ENCODE peak calls at places on chromosomes 7 and 10, in eight cellular contexts. K is ascending aorta, U is dorsolateral prefrontal cortex, Q is body of pancreas, Y is IMR-90, L is GM12865, G is A549, I is transverse colon. M is an unnamed sample.
A peak's percentile ranks its signal among the peaks of the same experiment; 100 is the strongest.

GRCh38 chr7:2873686-2874551 is 29.8 kb upstream of the GNA12 start:
- DNase-seq in K (no peak), U (no peak), Q (no peak), Y (peak; percentile 95), L (peak; percentile 84), G (peak; percentile 73), I (no peak), M (peak; percentile 95)

GRCh38 chr7:154304231-154304630 is 252.0 kb downstream of the DPP6 start:
- DNase-seq in K (no peak), U (no peak), Q (no peak), Y (no peak), L (no peak), G (no peak), I (no peak), M (no peak)

GRCh38 chr10:3757250-3757637 is 27.8 kb downstream of the KLF6 start:
- DNase-seq in K (no peak), U (no peak), Q (no peak), Y (no peak), L (peak; percentile 53), G (no peak), I (no peak), M (no peak)

GRCh38 chr10:113362645-113363091 is 190.2 kb upstream of the HABP2 start:
- DNase-seq in K (no peak), U (no peak), Q (no peak), Y (no peak), L (no peak), G (no peak), I (no peak), M (peak; percentile 30)

GRCh38 chr10:119726291-119727261 is 726 bp downstream of the INPP5F start:
- DNase-seq in K (no peak), U (no peak), Q (peak; percentile 64), Y (no peak), L (no peak), G (no peak), I (peak; percentile 53), M (no peak)

GRCh38 chr10:18140149-18140956 is at the start of gene CACNB2:
- DNase-seq in K (no peak), U (peak; percentile 36), Q (peak; percentile 85), Y (peak; percentile 51), L (no peak), G (peak; percentile 29), I (peak; percentile 75), M (peak; percentile 47)

GRCh38 chr7:17153571-17153970 is 144.9 kb upstream of the AHR start:
- DNase-seq in K (no peak), U (no peak), Q (no peak), Y (peak; percentile 30), L (no peak), G (no peak), I (no peak), M (peak; percentile 38)

GRCh38 chr7:50262916-50263690 is 41.4 kb upstream of the IKZF1 start:
- DNase-seq in K (no peak), U (no peak), Q (no peak), Y (no peak), L (peak; percentile 81), G (no peak), I (no peak), M (peak; percentile 11)

GRCh38 chr10:45466784-45467183 is 92.8 kb downstream of the ALOX5 start:
- DNase-seq in K (no peak), U (no peak), Q (no peak), Y (no peak), L (no peak), G (no peak), I (no peak), M (peak; percentile 22)

GRCh38 chr10:97127960-97128850 is 57.6 kb downstream of the SLIT1 start:
- DNase-seq in K (no peak), U (no peak), Q (peak; percentile 19), Y (no peak), L (no peak), G (no peak), I (no peak), M (no peak)

GRCh38 chr7:131578602-131579001 is 22.2 kb upstream of the PODXL start:
- DNase-seq in K (no peak), U (no peak), Q (no peak), Y (no peak), L (no peak), G (no peak), I (no peak), M (no peak)

GRCh38 chr10:75827591-75827990 is 396.2 kb downstream of the LRMDA start:
- DNase-seq in K (no peak), U (no peak), Q (no peak), Y (no peak), L (no peak), G (no peak), I (no peak), M (no peak)

GRCh38 chr10:22682237-22683192 is 31.9 kb downstream of the PIP4K2A start:
- DNase-seq in K (no peak), U (no peak), Q (no peak), Y (peak; percentile 58), L (peak; percentile 73), G (peak; percentile 53), I (peak; percentile 42), M (peak; percentile 67)

GRCh38 chr7:1733908-1734252 is 63.8 kb downstream of the ELFN1 start:
- DNase-seq in K (no peak), U (no peak), Q (no peak), Y (no peak), L (no peak), G (no peak), I (no peak), M (no peak)

GRCh38 chr10:116084166-116084565 is 188.8 kb downstream of the GFRA1 start:
- DNase-seq in K (no peak), U (no peak), Q (no peak), Y (peak; percentile 7), L (no peak), G (no peak), I (no peak), M (no peak)

GRCh38 chr10:118522791-118523498 is 72.5 kb downstream of the PRLHR start:
- DNase-seq in K (no peak), U (no peak), Q (no peak), Y (peak; percentile 1), L (no peak), G (no peak), I (no peak), M (peak; percentile 98)

GRCh38 chr10:130261306-130261705 is 125.1 kb downstream of the GLRX3 start:
- DNase-seq in K (no peak), U (no peak), Q (no peak), Y (no peak), L (no peak), G (no peak), I (no peak), M (no peak)

GRCh38 chr7:3043544-3044395 is at the start of gene CARD11:
- DNase-seq in K (no peak), U (no peak), Q (no peak), Y (no peak), L (peak; percentile 57), G (no peak), I (peak; percentile 24), M (peak; percentile 5)

GRCh38 chr10:76149182-76149581 is 717.8 kb downstream of the LRMDA start:
- DNase-seq in K (no peak), U (no peak), Q (no peak), Y (no peak), L (no peak), G (no peak), I (no peak), M (peak; percentile 34)

GRCh38 chr7:50531401-50531906 is 33.8 kb downstream of the DDC start:
- DNase-seq in K (no peak), U (no peak), Q (peak; percentile 63), Y (peak; percentile 21), L (peak; percentile 11), G (peak; percentile 52), I (no peak), M (peak; percentile 94)

GRCh38 chr7:12323415-12323814 is 80.2 kb downstream of the VWDE start:
- DNase-seq in K (no peak), U (no peak), Q (no peak), Y (no peak), L (peak; percentile 6), G (no peak), I (no peak), M (no peak)

GRCh38 chr7:5361446-5362155 is 62.0 kb downstream of the TNRC18 start:
- DNase-seq in K (no peak), U (no peak), Q (no peak), Y (no peak), L (no peak), G (no peak), I (no peak), M (no peak)

GRCh38 chr10:64426745-64427144 is 905.5 kb downstream of the REEP3 start:
- DNase-seq in K (no peak), U (no peak), Q (no peak), Y (no peak), L (no peak), G (no peak), I (no peak), M (no peak)

DNA sequence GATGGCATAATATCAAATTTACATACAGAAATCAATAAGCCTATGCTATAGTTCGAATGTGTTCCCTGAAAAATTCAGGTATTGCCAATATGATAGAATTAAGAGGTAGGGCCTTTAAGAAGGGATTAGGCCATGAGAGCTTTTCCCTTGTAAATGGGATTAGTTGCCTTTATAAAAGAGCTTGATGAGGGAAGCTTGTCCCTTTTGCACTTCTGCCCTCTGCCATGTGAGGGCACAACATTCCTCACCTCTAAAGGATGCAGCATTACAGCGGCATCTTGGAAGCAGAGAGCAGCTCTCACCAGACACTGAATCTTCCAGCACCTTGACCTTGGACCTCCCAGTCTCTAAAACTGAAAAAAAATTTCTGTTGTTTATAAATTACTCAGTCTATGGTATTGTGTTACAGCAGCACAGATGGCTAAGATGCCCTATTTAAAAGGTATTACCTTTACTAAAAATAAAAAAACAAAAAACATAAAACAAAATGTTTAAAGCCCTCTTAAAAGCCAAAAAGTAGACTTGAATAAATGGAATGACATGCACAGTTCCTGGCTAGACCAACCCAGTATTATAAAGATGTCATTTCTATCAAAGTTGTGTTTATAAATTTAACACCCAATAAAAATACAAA is 909.6 kb downstream of the REEP3 start:
- DNase-seq in K (no peak), U (peak; percentile 25), Q (peak; percentile 37), Y (no peak), L (peak; percentile 4), G (peak; percentile 41), I (peak; percentile 14), M (peak; percentile 1)
- TF ChIP-seq CTCF in K (no peak), U (peak; percentile 45), Q (peak; percentile 12), Y (no peak), L (no peak), G (no peak), I (no peak), M (no peak)

GRCh38 chr10:14009315-14010082 is 321.2 kb downstream of the FRMD4A start:
- DNase-seq in K (no peak), U (no peak), Q (no peak), Y (peak; percentile 90), L (peak; percentile 95), G (no peak), I (no peak), M (peak; percentile 60)
- H3K4me3 ChIP-seq in K (peak overlapping the region; percentile 48), U (peak overlapping the region; percentile 30), Q (no peak overlapping the region), Y (peak overlapping the region; percentile 32), L (peak overlapping the region; percentile 74), G (no peak overlapping the region), I (peak overlapping the region; percentile 10), M (peak overlapping the region; percentile 25)

GRCh38 chr10:61452229-61452651 is 941 bp downstream of the TMEM26 start:
- DNase-seq in K (no peak), U (no peak), Q (peak; percentile 32), Y (no peak), L (no peak), G (no peak), I (no peak), M (no peak)
- TF ChIP-seq CTCF in K (no peak), U (no peak), Q (no peak), Y (no peak), L (no peak), G (no peak), I (no peak), M (no peak)

GRCh38 chr7:101165958-101166602 is 711 bp upstream of the VGF start:
- DNase-seq in K (no peak), U (no peak), Q (no peak), Y (no peak), L (no peak), G (no peak), I (no peak), M (no peak)
- H3K4me3 ChIP-seq in K (peak overlapping the region; percentile 23), U (peak overlapping the region; percentile 0), Q (no peak overlapping the region), Y (peak overlapping the region; percentile 45), L (peak overlapping the region; percentile 17), G (peak overlapping the region; percentile 41), I (no peak overlapping the region), M (peak overlapping the region; percentile 7)